ENCODE peak calls at places on chromosomes 2 and 18, in six cellular contexts. W is A549; O is naive thymus-derived CD4-positive, alpha-beta T cell; P is fibroblast of lung; S is brain microvascular endothelial cell; A is GM23248. Q is an unnamed sample.

GRCh38 chr2:238174701-238175100 is 15.9 kb downstream of the ERFE start:
- DNase-seq in P (no peak), W (no peak), O (no peak), S (no peak), A (no peak), Q (peak; percentile 29)

GRCh38 chr2:28471214-28471613 is 24.6 kb upstream of the PLB1 start:
- DNase-seq in A (no peak), P (no peak), S (no peak), O (no peak), W (no peak), Q (peak; percentile 69)

GRCh38 chr2:239303711-239304532 is 96.9 kb downstream of the HDAC4 start:
- DNase-seq in P (no peak), W (no peak), S (no peak), A (no peak), O (no peak), Q (peak; percentile 89)

GRCh38 chr2:196677404-196677803 is 37.9 kb downstream of the CCDC150 start:
- DNase-seq in O (no peak), W (no peak), A (peak; percentile 49), P (peak; percentile 56), S (peak; percentile 41), Q (no peak)

GRCh38 chr2:96927420-96928171 is 57.7 kb upstream of the SEMA4C start:
- DNase-seq in A (peak; percentile 77), S (no peak), P (no peak), O (no peak), W (no peak), Q (no peak)

GRCh38 chr18:57425096-57425495 is 10.1 kb upstream of the ONECUT2 start:
- DNase-seq in W (no peak), A (no peak), P (no peak), S (no peak), O (no peak), Q (no peak)

GRCh38 chr2:157489981-157490380 is 46.1 kb upstream of the CYTIP start:
- DNase-seq in S (no peak), W (no peak), P (no peak), O (no peak), A (no peak), Q (no peak)

GRCh38 chr18:5979176-5979888 is 84.0 kb upstream of the TMEM200C start:
- DNase-seq in P (no peak), W (no peak), S (no peak), A (peak; percentile 3), O (no peak), Q (no peak)

GRCh38 chr2:66134113-66134730 is 300.7 kb upstream of the MEIS1 start:
- DNase-seq in W (no peak), P (no peak), O (no peak), A (no peak), S (no peak), Q (no peak)

GRCh38 chr18:59219672-59220163 is at the start of gene GRP:
- DNase-seq in S (no peak), A (no peak), P (no peak), W (no peak), O (no peak), Q (no peak)

GRCh38 chr2:224162122-224162521 is 123.0 kb upstream of the SERPINE2 start:
- DNase-seq in S (peak; percentile 60), P (peak; percentile 33), W (no peak), O (no peak), A (peak; percentile 86), Q (no peak)

GRCh38 chr2:162435676-162436075 is 91.7 kb downstream of the GCA start:
- DNase-seq in O (no peak), A (no peak), P (no peak), W (no peak), S (no peak), Q (no peak)

GRCh38 chr2:20349457-20350034 is 1.1 kb downstream of the PUM2 start:
- DNase-seq in A (peak; percentile 46), S (no peak), W (no peak), P (no peak), O (no peak), Q (no peak)

GRCh38 chr2:108220942-108221541 is 18.7 kb upstream of the SULT1C3 start:
- DNase-seq in P (no peak), W (no peak), S (no peak), O (no peak), A (no peak), Q (no peak)

GRCh38 chr18:52652451-52652850 is 312.5 kb downstream of the DCC start:
- DNase-seq in A (no peak), W (no peak), S (no peak), P (no peak), O (no peak), Q (no peak)

GRCh38 chr18:62526098-62527025 is 3.5 kb downstream of the ZCCHC2 start:
- DNase-seq in P (peak; percentile 95), A (peak; percentile 91), S (peak; percentile 73), O (peak; percentile 52), W (peak; percentile 54), Q (peak; percentile 85)

DNA sequence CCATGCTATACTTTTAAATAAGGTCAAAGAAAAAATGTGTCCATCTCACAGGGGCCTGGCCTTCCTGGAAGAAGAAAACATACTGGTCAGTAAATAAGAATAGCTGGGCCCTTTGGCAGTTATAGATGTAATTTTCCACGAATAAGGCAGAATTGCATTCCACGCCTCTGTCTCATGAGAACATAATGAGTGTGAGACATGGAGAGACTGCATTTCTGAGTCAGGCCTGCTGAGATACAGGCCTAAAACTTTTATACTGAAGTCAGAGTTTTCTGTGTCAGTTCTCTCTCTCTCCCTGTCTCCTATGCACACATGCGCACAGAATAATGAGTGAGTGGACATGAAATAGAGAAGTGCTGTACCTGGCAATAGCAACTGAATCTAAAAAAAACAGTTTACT is 20.4 kb upstream of the IL1R1 start:
- DNase-seq in P (peak; percentile 91), W (no peak), S (peak; percentile 95), O (no peak), A (peak; percentile 96), Q (no peak)
- H3K27ac ChIP-seq in P (peak overlapping the region; percentile 68), W (peak overlapping the region; percentile 76), S (peak overlapping the region; percentile 90), O (no peak overlapping the region), A (peak overlapping the region; percentile 89), Q (no peak overlapping the region)

DNA sequence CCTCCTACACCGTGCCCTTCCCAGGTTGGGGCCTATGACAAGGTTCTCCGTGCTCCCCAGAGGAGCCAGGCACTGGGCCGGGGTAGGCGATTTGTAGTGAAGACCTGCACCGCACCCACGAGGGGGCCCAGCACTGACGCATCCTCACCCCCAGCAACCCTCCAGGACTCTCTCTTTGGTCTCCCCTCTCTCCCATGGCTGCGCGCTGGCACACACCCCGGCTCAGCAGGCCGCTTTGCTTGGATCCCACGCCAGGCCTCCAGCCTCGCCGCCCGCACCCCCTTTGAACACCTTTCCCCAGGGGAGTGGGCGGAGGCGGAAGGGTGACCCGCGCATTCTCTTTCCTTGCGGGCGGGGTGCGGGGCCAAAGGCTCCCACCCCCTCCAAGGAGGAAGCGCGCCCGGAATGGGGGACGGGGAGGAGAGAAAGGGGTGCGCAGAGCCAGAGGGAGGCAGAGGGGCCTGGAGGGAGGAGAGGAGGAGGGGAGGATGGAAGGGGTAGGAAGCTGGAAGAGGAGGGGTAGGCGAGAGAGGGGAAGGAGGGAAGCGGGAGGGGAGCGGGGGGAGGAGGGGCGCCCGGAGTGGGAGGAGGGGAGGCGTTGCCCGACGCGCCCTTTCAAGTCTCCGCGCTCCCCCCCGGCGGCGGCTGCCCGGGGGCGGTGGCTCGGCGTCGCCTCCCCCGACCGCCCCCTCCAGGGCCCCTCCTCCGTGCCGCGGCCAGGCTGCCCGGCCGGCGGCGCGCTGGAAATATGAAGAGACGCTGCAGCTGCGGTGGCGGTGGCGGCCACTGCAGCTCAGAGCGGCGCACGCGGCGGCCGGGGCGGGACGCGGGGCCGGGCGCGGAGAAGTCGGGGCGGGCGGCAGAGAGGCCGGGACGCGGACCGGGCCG is at the start of gene APCDD1:
- DNase-seq in W (peak; percentile 7), O (no peak), P (peak; percentile 40), A (peak; percentile 55), S (no peak), Q (no peak)
- H3K4me3 ChIP-seq in W (peak within 1 kb of the TSS; percentile 47), O (no peak within 1 kb of the TSS), P (peak within 1 kb of the TSS; percentile 65), A (peak within 1 kb of the TSS; percentile 64), S (peak within 1 kb of the TSS; percentile 38), Q (peak within 1 kb of the TSS; percentile 50)

DNA sequence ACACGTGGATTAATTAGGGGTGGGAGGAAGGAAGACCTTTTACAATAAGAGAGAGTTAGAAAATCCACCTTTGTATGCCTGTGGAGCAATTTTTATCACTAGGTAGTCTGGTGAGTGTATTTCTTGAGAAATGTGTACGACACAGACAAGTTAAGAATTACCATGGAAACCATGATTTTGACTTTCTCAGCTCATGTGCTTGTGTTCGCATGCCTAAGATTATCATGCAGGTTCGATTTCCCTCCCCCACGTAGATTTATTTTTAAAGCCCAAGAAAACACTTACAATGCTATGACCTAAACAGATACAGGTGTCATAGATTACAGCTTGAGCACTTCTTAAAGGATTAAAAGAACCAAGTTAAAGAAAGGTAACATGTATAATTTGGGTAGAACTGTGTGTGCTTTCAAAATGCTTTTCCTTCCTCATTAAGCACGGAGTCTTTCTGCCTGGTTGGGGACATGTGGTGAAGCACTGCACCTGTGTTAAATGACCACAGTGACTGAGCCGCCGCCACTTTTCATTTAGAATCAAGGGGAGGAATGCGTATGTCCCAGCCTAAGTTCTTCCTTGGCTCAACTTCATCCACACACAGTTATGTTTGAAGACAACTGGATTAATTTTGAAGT is 16.6 kb downstream of the SERTAD2 start:
- DNase-seq in A (no peak), O (peak; percentile 45), P (no peak), S (no peak), W (no peak), Q (no peak)
- H3K27ac ChIP-seq in A (peak overlapping the region; percentile 8), O (peak overlapping the region; percentile 36), P (no peak overlapping the region), S (no peak overlapping the region), W (no peak overlapping the region), Q (no peak overlapping the region)

GRCh38 chr18:31941010-31941809 is 1.7 kb downstream of the TRAPPC8 start:
- DNase-seq in W (no peak), O (no peak), A (peak; percentile 16), S (no peak), P (no peak), Q (no peak)

GRCh38 chr18:31942301-31942998 is 478 bp downstream of the TRAPPC8 start:
- DNase-seq in S (peak; percentile 31), A (peak; percentile 81), O (no peak), W (peak; percentile 7), P (peak; percentile 37), Q (peak; percentile 39)

GRCh38 chr18:31946305-31947046 is 3.5 kb upstream of the TRAPPC8 start:
- DNase-seq in W (no peak), A (no peak), S (no peak), O (no peak), P (no peak), Q (no peak)

GRCh38 chr18:31942999-31943894 is at the start of gene TRAPPC8:
- DNase-seq in P (peak; percentile 99), S (peak; percentile 98), O (peak; percentile 94), A (peak; percentile 99), W (peak; percentile 84), Q (peak; percentile 99)

DNA sequence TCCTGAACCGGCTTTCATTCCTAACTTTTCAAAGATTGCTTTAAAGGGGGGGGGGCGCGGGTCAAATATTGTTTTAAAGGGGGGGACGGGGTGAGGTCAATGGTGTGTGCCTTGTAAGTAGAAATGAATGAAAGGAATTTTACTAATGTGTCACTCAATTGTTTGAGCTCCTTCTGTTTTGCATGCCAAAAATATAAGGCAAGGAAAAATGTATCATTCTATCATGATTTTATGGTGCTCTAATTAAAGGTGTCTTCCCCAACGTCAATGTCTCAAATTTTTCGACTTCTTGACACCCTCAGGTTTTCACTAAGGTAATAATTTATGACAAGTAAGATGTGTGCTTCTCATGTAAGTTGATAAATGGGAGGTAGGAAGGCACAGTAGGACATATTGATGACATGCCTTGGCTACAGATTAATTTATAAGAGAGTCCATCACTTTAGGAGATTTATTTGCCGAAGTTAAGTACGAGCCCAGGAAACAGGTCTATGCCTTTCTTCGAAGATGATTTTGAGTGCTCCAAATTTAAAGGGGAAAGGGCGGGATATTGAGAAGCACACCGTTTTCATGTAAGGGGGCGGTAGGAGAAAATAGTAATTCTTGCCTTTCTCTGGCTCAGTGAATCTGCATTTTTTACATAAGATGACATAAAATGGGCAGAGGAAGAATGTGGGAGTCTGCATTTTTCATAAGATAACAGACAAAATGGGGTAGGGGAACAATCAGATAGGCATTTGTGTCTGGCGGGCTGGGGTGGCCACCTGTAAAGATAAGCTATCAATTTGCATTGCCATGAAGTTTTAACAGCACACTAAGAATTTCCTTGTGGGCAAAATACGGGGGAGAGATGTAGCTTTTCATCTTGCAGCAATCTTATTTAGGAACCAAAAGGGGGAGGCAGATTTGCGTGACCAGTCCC is 1.2 kb upstream of the TRAPPC8 start:
- DNase-seq in O (no peak), W (no peak), A (no peak), P (no peak), S (no peak), Q (peak; percentile 22)
- H3K4me3 ChIP-seq in O (peak overlapping the region; percentile 96), W (peak overlapping the region; percentile 59), A (peak overlapping the region; percentile 94), P (peak overlapping the region; percentile 97), S (peak overlapping the region; percentile 94), Q (peak overlapping the region; percentile 62)

Q was measured in small intestine.